ENCODE peak calls at places on chromosome 14, in five cellular contexts. G is IMR-90, P is mesenchymal stem cell, X is H1, K is H9. A is an unnamed sample. For H3K27me3, the result is how much of the 10 kb centered on the place peaks cover.

GRCh38 chr14:88392609-88393008 is 7.2 kb downstream of the SPATA7 start:
- DNase-seq in G (peak), X (no peak), K (no peak), P (no peak), A (no peak)

GRCh38 chr14:61570961-61571299 is 124.4 kb upstream of the HIF1A start:
- DNase-seq in P (no peak), K (no peak), G (no peak), X (no peak), A (no peak)

GRCh38 chr14:35430459-35431199 is 26.1 kb upstream of the NFKBIA start:
- DNase-seq in P (no peak), X (no peak), K (no peak), G (no peak), A (no peak)

GRCh38 chr14:60656755-60657608 is 7.7 kb upstream of the SIX1 start:
- DNase-seq in K (peak), P (peak), G (peak), X (peak), A (peak)

GRCh38 chr14:31781578-31781977 is 220.4 kb downstream of the NUBPL start:
- DNase-seq in K (no peak), X (no peak), G (no peak), P (no peak), A (no peak)

GRCh38 chr14:31336646-31337045 is 83.7 kb downstream of the HEATR5A start:
- DNase-seq in K (no peak), P (peak), X (no peak), G (peak), A (peak)

GRCh38 chr14:89411976-89412375 is 5.1 kb downstream of the FOXN3 start:
- DNase-seq in X (no peak), P (no peak), G (no peak), K (no peak), A (no peak)

GRCh38 chr14:87994974-87995373 is 2.0 kb upstream of the GALC start:
- DNase-seq in G (no peak), K (no peak), P (peak), X (no peak), A (no peak)

GRCh38 chr14:100540141-100540925 is 46.9 kb downstream of the BEGAIN start:
- DNase-seq in G (no peak), X (no peak), K (peak), P (peak), A (no peak)

GRCh38 chr14:89037065-89037464 is 212.6 kb downstream of the TTC8 start:
- DNase-seq in K (no peak), G (no peak), P (no peak), X (no peak), A (no peak)

GRCh38 chr14:37588956-37589737 is 5.9 kb downstream of the FOXA1 start:
- DNase-seq in K (no peak), P (peak), X (no peak), G (no peak), A (no peak)

GRCh38 chr14:74952697-74953484 is 2.5 kb downstream of the PGF start:
- DNase-seq in K (no peak), P (no peak), G (no peak), X (no peak), A (no peak)

GRCh38 chr14:24113379-24113800 is 1.2 kb upstream of the DCAF11 start:
- DNase-seq in G (no peak), P (no peak), X (no peak), K (no peak), A (no peak)

GRCh38 chr14:24114536-24115450 is at the start of the genes DCAF11 and NRL:
- DNase-seq in K (peak), G (peak), X (peak), P (peak), A (peak)

GRCh38 chr14:24116111-24116809 is 1.5 kb upstream of the NRL start:
- DNase-seq in K (no peak), G (no peak), P (no peak), X (no peak), A (no peak)

GRCh38 chr14:24115451-24116110 is 832 bp upstream of the NRL start:
- DNase-seq in G (no peak), X (no peak), K (no peak), P (no peak), A (no peak)

DNA sequence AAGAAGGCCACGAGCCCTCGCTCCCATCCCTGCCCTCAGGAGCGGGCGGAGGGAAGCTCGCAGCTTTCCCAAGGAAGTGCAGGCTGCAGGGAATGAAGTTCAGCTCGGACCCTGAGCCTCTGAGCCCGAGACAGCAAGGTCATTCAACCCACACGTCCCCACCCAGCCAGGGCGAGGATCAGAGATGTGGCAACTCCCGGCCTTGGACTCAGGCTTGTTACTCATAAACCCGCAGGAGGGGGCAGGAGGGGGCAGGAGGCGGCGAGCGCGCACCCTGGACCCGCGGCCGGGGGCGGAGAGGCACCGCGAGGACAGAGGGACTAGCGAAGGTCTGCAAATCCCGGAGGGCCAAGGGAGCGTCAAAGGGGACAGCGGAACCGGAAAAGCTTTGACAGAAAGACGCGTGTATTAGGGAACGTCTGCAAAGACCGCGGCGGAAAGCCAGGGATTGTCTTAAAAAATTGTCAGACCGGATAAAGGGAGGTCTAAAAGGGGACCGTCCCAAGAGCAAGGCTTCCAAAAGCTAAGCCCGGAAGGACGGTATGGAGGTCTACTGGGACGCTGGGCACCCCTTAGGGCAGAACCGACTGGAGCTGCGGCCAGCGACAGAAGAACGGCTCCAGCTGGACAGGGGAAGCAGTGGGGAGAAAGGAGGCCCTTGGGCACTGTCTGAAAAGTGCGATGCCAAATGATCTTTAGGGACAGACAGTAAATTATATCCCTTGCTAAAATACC is 609 bp upstream of the DCAF11 start:
- DNase-seq in K (peak), P (peak), X (peak), G (peak), A (peak)
- H4K8ac ChIP-seq in K (no peak), P (peak), X (peak), G (peak), A (peak)

DNA sequence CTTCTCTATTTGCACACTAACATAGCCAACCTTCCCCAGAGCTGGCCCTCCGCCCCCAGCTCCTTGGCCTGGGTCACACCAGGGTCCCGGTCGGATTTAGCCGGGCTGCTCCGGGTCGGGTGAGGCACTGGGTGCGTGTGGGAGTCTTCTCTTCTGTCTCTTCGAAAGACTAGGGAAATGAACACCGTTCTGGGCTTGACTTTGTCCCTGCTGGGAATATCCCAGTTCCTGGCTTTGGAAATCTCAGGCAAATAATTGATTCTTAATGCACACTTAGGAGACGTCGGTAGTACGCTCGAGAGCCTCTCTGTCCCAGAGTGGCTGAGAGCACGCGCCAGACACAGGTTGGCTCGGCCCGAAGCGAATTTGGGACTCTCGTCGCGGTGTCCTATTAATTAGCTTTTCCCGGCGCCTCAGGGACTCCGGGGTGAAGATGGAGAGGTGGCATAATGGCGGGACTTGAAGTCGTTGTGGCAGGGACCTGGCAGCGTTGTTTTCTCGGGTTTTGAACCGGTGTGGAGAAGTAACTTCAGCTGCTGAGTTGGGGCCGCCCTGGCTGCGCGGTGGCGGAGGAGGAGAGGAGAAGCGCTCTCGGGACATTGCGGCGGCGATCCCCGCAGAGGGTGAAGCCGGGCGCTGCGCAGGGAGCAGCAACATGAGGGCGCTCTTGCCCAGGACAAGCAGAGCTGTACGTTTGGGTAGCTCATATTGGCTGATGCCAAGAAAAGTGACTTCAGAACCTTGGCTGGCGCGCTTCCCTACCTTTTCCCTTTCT is 7.5 kb downstream of the FOXG1 start:
- DNase-seq in X (peak), G (peak), P (no peak), K (peak), A (peak)
- H3K27me3 ChIP-seq in X (half or more), G (under half), P (half or more), K (half or more), A (under half)

GRCh38 chr14:105485720-105486332 is 860 bp upstream of the CRIP1 start:
- DNase-seq in X (peak), G (no peak), P (peak), K (peak), A (peak)
- H4K91ac ChIP-seq in X (no peak), G (no peak), P (no peak), K (no peak), A (no peak)

DNA sequence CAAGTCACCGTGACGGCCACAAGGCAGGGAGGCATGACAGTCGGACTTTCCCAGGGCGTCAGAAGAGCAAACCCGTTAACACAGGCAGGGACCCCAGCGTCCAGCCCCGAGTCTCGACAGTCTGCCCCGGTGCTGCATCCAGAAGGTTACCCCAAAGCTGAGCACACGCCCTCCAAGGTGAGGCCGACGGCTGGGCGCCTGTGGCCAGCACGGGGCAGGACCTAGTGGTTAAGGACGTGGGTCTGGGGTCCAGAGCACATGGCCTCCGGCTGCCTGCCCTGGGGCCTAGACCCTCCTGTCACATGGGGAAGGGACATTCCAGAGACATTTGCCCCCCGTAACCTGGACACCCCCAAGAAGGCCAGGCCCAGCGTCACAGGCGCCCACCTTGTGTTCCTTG is 29.7 kb upstream of the BTBD6 start:
- DNase-seq in G (no peak), X (no peak), P (no peak), K (no peak), A (no peak)
- H4K8ac ChIP-seq in G (no peak), X (no peak), P (no peak), K (no peak), A (no peak)

GRCh38 chr14:38931969-38932652 is 170.9 kb downstream of the SEC23A start:
- DNase-seq in G (no peak), K (peak), X (no peak), P (no peak), A (no peak)
- H3K27me3 ChIP-seq in G (under half), K (under half), X (under half), P (under half), A (under half)

GRCh38 chr14:104979758-104980591 is 1.8 kb upstream of the AHNAK2 start:
- DNase-seq in K (peak), X (no peak), P (no peak), G (peak), A (peak)
- H4K91ac ChIP-seq in K (no peak), X (peak), P (peak), G (no peak), A (no peak)

GRCh38 chr14:102318781-102319276 is 717 bp upstream of the ZNF839 start:
- DNase-seq in P (no peak), X (no peak), K (no peak), G (no peak), A (no peak)
- H4K8ac ChIP-seq in P (peak), X (peak), K (no peak), G (peak), A (peak)

DNA sequence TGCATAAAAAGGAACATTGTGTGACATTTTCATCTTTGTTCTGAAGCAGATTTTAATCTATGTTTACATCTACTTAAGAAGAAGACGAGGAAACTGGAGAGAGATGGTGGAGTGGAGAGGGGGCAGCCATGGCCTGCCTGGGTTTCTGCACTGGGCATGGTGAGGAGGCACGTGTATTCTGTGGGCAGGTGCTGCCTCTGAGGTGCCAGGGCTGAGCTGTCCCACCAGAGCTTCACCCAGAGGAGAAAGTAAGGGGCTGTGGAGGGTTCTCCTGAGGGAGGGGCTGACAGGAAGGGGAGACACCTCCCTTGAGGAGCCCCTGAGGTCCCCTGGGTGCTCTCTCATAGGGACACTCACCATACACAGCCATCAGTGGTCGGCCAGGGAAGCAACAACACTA is 372.4 kb upstream of the OR4E1 start:
- DNase-seq in P (no peak), X (no peak), G (no peak), K (no peak), A (no peak)
- H3K27me3 ChIP-seq in P (under half), X (under half), G (under half), K (under half), A (under half)

GRCh38 chr14:104774453-104775072 is 21.0 kb downstream of the AKT1 start:
- DNase-seq in G (no peak), X (no peak), P (no peak), K (no peak), A (peak)

GRCh38 chr14:104775073-104775489 is 20.5 kb downstream of the AKT1 start:
- DNase-seq in P (no peak), K (no peak), G (no peak), X (no peak), A (no peak)

GRCh38 chr14:104772707-104773504 is 20.0 kb downstream of the SIVA1 start:
- DNase-seq in K (no peak), G (no peak), X (no peak), P (no peak), A (no peak)

GRCh38 chr14:104771918-104772706 is 19.2 kb downstream of the SIVA1 start:
- DNase-seq in G (no peak), X (no peak), K (no peak), P (no peak), A (no peak)

GRCh38 chr14:104773505-104774452 is 20.8 kb downstream of the SIVA1 start:
- DNase-seq in P (no peak), K (no peak), G (no peak), X (no peak), A (no peak)
- H4K91ac ChIP-seq in P (peak), K (no peak), G (no peak), X (no peak), A (no peak)